ENCODE peak calls at places on chromosomes 13 and 19, in ten cellular contexts. One of them, this sample, is unnamed.

GRCh38 chr19:18488403-18488723 is 33.5 kb downstream of the ELL start:
- DNase-seq in cardiac muscle cell: no peak
- DNase-seq in pancreas: no peak
- DNase-seq in WERI-Rb-1: no peak
- DNase-seq in Panc1: no peak
- DNase-seq in uterus: no peak
- DNase-seq in psoas muscle: no peak
- DNase-seq in neural progenitor cell: no peak
- DNase-seq in adrenal gland: no peak
- DNase-seq in fibroblast of lung: no peak
- DNase-seq in this sample: no peak

GRCh38 chr13:40187324-40187795 is 479.1 kb downstream of the FOXO1 start:
- DNase-seq in adrenal gland: no peak
- DNase-seq in psoas muscle: no peak
- DNase-seq in neural progenitor cell: no peak
- DNase-seq in fibroblast of lung: no peak
- DNase-seq in uterus: no peak
- DNase-seq in pancreas: no peak
- DNase-seq in WERI-Rb-1: no peak
- DNase-seq in Panc1: no peak
- DNase-seq in cardiac muscle cell: no peak
- DNase-seq in this sample: no peak

GRCh38 chr13:31996611-31997010 is 35.0 kb upstream of the FRY start:
- DNase-seq in neural progenitor cell: no peak
- DNase-seq in uterus: no peak
- DNase-seq in pancreas: no peak
- DNase-seq in fibroblast of lung: no peak
- DNase-seq in adrenal gland: no peak
- DNase-seq in WERI-Rb-1: peak; percentile 47
- DNase-seq in Panc1: no peak
- DNase-seq in cardiac muscle cell: no peak
- DNase-seq in psoas muscle: no peak
- DNase-seq in this sample: no peak

GRCh38 chr13:71169125-71169524 is 697.9 kb downstream of the DACH1 start:
- DNase-seq in neural progenitor cell: no peak
- DNase-seq in uterus: no peak
- DNase-seq in fibroblast of lung: peak; percentile 47
- DNase-seq in pancreas: no peak
- DNase-seq in adrenal gland: no peak
- DNase-seq in WERI-Rb-1: peak; percentile 28
- DNase-seq in psoas muscle: no peak
- DNase-seq in Panc1: no peak
- DNase-seq in cardiac muscle cell: no peak
- DNase-seq in this sample: no peak

GRCh38 chr13:43663474-43664090 is 123.2 kb downstream of the ENOX1 start:
- DNase-seq in fibroblast of lung: peak; percentile 47
- DNase-seq in adrenal gland: no peak
- DNase-seq in pancreas: no peak
- DNase-seq in psoas muscle: no peak
- DNase-seq in cardiac muscle cell: no peak
- DNase-seq in WERI-Rb-1: no peak
- DNase-seq in Panc1: no peak
- DNase-seq in uterus: no peak
- DNase-seq in neural progenitor cell: no peak
- DNase-seq in this sample: no peak

GRCh38 chr13:66585669-66586203 is 644.4 kb downstream of the PCDH9 start:
- DNase-seq in fibroblast of lung: no peak
- DNase-seq in adrenal gland: no peak
- DNase-seq in WERI-Rb-1: no peak
- DNase-seq in cardiac muscle cell: no peak
- DNase-seq in neural progenitor cell: no peak
- DNase-seq in Panc1: no peak
- DNase-seq in uterus: no peak
- DNase-seq in psoas muscle: no peak
- DNase-seq in pancreas: no peak
- DNase-seq in this sample: no peak

GRCh38 chr19:47699360-47699917 is 13.8 kb upstream of the EHD2 start:
- DNase-seq in adrenal gland: peak; percentile 70
- DNase-seq in fibroblast of lung: no peak
- DNase-seq in psoas muscle: peak; percentile 55
- DNase-seq in neural progenitor cell: peak; percentile 77
- DNase-seq in cardiac muscle cell: peak; percentile 60
- DNase-seq in Panc1: no peak
- DNase-seq in pancreas: peak; percentile 60
- DNase-seq in uterus: no peak
- DNase-seq in WERI-Rb-1: peak; percentile 79
- DNase-seq in this sample: peak; percentile 45

GRCh38 chr13:108342369-108343289 is 73.1 kb downstream of the TNFSF13B start:
- DNase-seq in pancreas: no peak
- DNase-seq in uterus: no peak
- DNase-seq in cardiac muscle cell: peak; percentile 60
- DNase-seq in Panc1: peak; percentile 4
- DNase-seq in adrenal gland: no peak
- DNase-seq in psoas muscle: no peak
- DNase-seq in WERI-Rb-1: no peak
- DNase-seq in fibroblast of lung: peak; percentile 53
- DNase-seq in neural progenitor cell: peak; percentile 58
- DNase-seq in this sample: no peak

GRCh38 chr13:51639171-51639570 is 54.9 kb downstream of the WDFY2 start:
- DNase-seq in uterus: no peak
- DNase-seq in fibroblast of lung: no peak
- DNase-seq in cardiac muscle cell: no peak
- DNase-seq in Panc1: no peak
- DNase-seq in adrenal gland: no peak
- DNase-seq in psoas muscle: no peak
- DNase-seq in neural progenitor cell: no peak
- DNase-seq in pancreas: no peak
- DNase-seq in WERI-Rb-1: no peak
- DNase-seq in this sample: no peak

GRCh38 chr19:47351545-47351944 is 2.4 kb downstream of the DHX34 start:
- DNase-seq in cardiac muscle cell: peak; percentile 15
- DNase-seq in adrenal gland: no peak
- DNase-seq in Panc1: no peak
- DNase-seq in pancreas: no peak
- DNase-seq in WERI-Rb-1: no peak
- DNase-seq in neural progenitor cell: peak; percentile 31
- DNase-seq in uterus: no peak
- DNase-seq in fibroblast of lung: peak; percentile 33
- DNase-seq in psoas muscle: no peak
- DNase-seq in this sample: no peak

GRCh38 chr13:112244495-112245177 is 131.5 kb upstream of the SPACA7 start:
- DNase-seq in fibroblast of lung: no peak
- DNase-seq in pancreas: no peak
- DNase-seq in WERI-Rb-1: peak; percentile 6
- DNase-seq in Panc1: no peak
- DNase-seq in adrenal gland: no peak
- DNase-seq in cardiac muscle cell: no peak
- DNase-seq in psoas muscle: no peak
- DNase-seq in neural progenitor cell: no peak
- DNase-seq in uterus: no peak
- DNase-seq in this sample: no peak

GRCh38 chr19:13996928-13997636 is 9.0 kb downstream of the RFX1 start:
- DNase-seq in uterus: no peak
- DNase-seq in psoas muscle: peak; percentile 9
- DNase-seq in Panc1: no peak
- DNase-seq in neural progenitor cell: no peak
- DNase-seq in cardiac muscle cell: no peak
- DNase-seq in adrenal gland: no peak
- DNase-seq in WERI-Rb-1: no peak
- DNase-seq in pancreas: no peak
- DNase-seq in fibroblast of lung: no peak
- DNase-seq in this sample: no peak

GRCh38 chr13:68988176-68988575 is 1119.5 kb upstream of the ATXN8OS start:
- DNase-seq in adrenal gland: no peak
- DNase-seq in pancreas: no peak
- DNase-seq in cardiac muscle cell: no peak
- DNase-seq in psoas muscle: no peak
- DNase-seq in WERI-Rb-1: no peak
- DNase-seq in Panc1: no peak
- DNase-seq in neural progenitor cell: no peak
- DNase-seq in uterus: no peak
- DNase-seq in fibroblast of lung: no peak
- DNase-seq in this sample: no peak

GRCh38 chr19:47781590-47782318 is 3.3 kb downstream of the SELENOW start:
- DNase-seq in fibroblast of lung: no peak
- DNase-seq in adrenal gland: peak; percentile 29
- DNase-seq in psoas muscle: peak; percentile 40
- DNase-seq in Panc1: no peak
- DNase-seq in neural progenitor cell: no peak
- DNase-seq in cardiac muscle cell: no peak
- DNase-seq in uterus: peak; percentile 65
- DNase-seq in WERI-Rb-1: no peak
- DNase-seq in pancreas: peak; percentile 42
- DNase-seq in this sample: no peak

GRCh38 chr19:48396010-48396870 is 2.8 kb downstream of the GRIN2D start:
- DNase-seq in uterus: no peak
- DNase-seq in psoas muscle: no peak
- DNase-seq in Panc1: no peak
- DNase-seq in cardiac muscle cell: no peak
- DNase-seq in adrenal gland: no peak
- DNase-seq in neural progenitor cell: peak; percentile 41
- DNase-seq in WERI-Rb-1: peak; percentile 47
- DNase-seq in fibroblast of lung: no peak
- DNase-seq in pancreas: no peak
- DNase-seq in this sample: no peak

GRCh38 chr13:33349996-33350826 is 64.7 kb upstream of the STARD13 start:
- DNase-seq in psoas muscle: peak; percentile 61
- DNase-seq in WERI-Rb-1: no peak
- DNase-seq in uterus: peak; percentile 70
- DNase-seq in pancreas: peak; percentile 59
- DNase-seq in Panc1: no peak
- DNase-seq in fibroblast of lung: peak; percentile 47
- DNase-seq in neural progenitor cell: peak; percentile 47
- DNase-seq in adrenal gland: peak; percentile 79
- DNase-seq in cardiac muscle cell: peak; percentile 44
- DNase-seq in this sample: no peak

GRCh38 chr13:79998386-79998785 is 342.5 kb downstream of the SPRY2 start:
- DNase-seq in WERI-Rb-1: no peak
- DNase-seq in cardiac muscle cell: no peak
- DNase-seq in pancreas: no peak
- DNase-seq in fibroblast of lung: no peak
- DNase-seq in psoas muscle: no peak
- DNase-seq in Panc1: no peak
- DNase-seq in adrenal gland: no peak
- DNase-seq in neural progenitor cell: no peak
- DNase-seq in uterus: no peak
- DNase-seq in this sample: no peak

GRCh38 chr19:7926021-7926726 is at the start of gene CTXN1:
- DNase-seq in Panc1: no peak
- DNase-seq in pancreas: peak; percentile 79
- DNase-seq in fibroblast of lung: peak; percentile 37
- DNase-seq in WERI-Rb-1: peak; percentile 77
- DNase-seq in neural progenitor cell: peak; percentile 91
- DNase-seq in adrenal gland: peak; percentile 90
- DNase-seq in cardiac muscle cell: peak; percentile 85
- DNase-seq in uterus: peak; percentile 75
- DNase-seq in psoas muscle: peak; percentile 71
- DNase-seq in this sample: peak; percentile 56

GRCh38 chr13:93472296-93472695 is 245.7 kb downstream of the GPC6 start:
- DNase-seq in WERI-Rb-1: no peak
- DNase-seq in pancreas: no peak
- DNase-seq in psoas muscle: no peak
- DNase-seq in uterus: no peak
- DNase-seq in neural progenitor cell: no peak
- DNase-seq in fibroblast of lung: no peak
- DNase-seq in cardiac muscle cell: no peak
- DNase-seq in Panc1: no peak
- DNase-seq in adrenal gland: no peak
- DNase-seq in this sample: no peak
- H3K4me3 ChIP-seq in WERI-Rb-1: no peak overlapping the region
- H3K4me3 ChIP-seq in pancreas: no peak overlapping the region
- H3K4me3 ChIP-seq in psoas muscle: no peak overlapping the region
- H3K4me3 ChIP-seq in uterus: no peak overlapping the region
- H3K4me3 ChIP-seq in neural progenitor cell: no peak overlapping the region
- H3K4me3 ChIP-seq in fibroblast of lung: no peak overlapping the region
- H3K4me3 ChIP-seq in cardiac muscle cell: no peak overlapping the region
- H3K4me3 ChIP-seq in Panc1: no peak overlapping the region
- H3K4me3 ChIP-seq in adrenal gland: no peak overlapping the region
- H3K4me3 ChIP-seq in this sample: no peak overlapping the region

GRCh38 chr19:36363845-36364244 is 15.2 kb downstream of the ZFP14 start:
- DNase-seq in cardiac muscle cell: no peak
- DNase-seq in fibroblast of lung: no peak
- DNase-seq in adrenal gland: no peak
- DNase-seq in uterus: no peak
- DNase-seq in pancreas: no peak
- DNase-seq in neural progenitor cell: no peak
- DNase-seq in Panc1: no peak
- DNase-seq in psoas muscle: no peak
- DNase-seq in WERI-Rb-1: no peak
- DNase-seq in this sample: no peak
- H3K36me3 ChIP-seq in cardiac muscle cell: peaks cover 19% of the 10 kb centered on the region
- H3K36me3 ChIP-seq in fibroblast of lung: no peaks in the 10 kb centered on the region
- H3K36me3 ChIP-seq in adrenal gland: peaks cover 44% of the 10 kb centered on the region
- H3K36me3 ChIP-seq in uterus: no peaks in the 10 kb centered on the region
- H3K36me3 ChIP-seq in pancreas: peaks cover 31% of the 10 kb centered on the region
- H3K36me3 ChIP-seq in neural progenitor cell: peaks cover 14% of the 10 kb centered on the region
- H3K36me3 ChIP-seq in Panc1: no peaks in the 10 kb centered on the region
- H3K36me3 ChIP-seq in psoas muscle: peaks cover 64% of the 10 kb centered on the region
- H3K36me3 ChIP-seq in WERI-Rb-1: peaks cover 41% of the 10 kb centered on the region
- H3K36me3 ChIP-seq in this sample: peaks cover 10% of the 10 kb centered on the region

GRCh38 chr19:45178262-45179062 is at the start of gene BLOC1S3:
- DNase-seq in cardiac muscle cell: peak; percentile 100
- DNase-seq in uterus: peak; percentile 100
- DNase-seq in Panc1: peak; percentile 99
- DNase-seq in fibroblast of lung: peak; percentile 100
- DNase-seq in WERI-Rb-1: peak; percentile 99
- DNase-seq in psoas muscle: peak; percentile 100
- DNase-seq in neural progenitor cell: peak; percentile 100
- DNase-seq in adrenal gland: peak; percentile 100
- DNase-seq in pancreas: peak; percentile 100
- DNase-seq in this sample: peak; percentile 99
- TF ChIP-seq CTCF in cardiac muscle cell: peak; percentile 38
- TF ChIP-seq CTCF in uterus: peak; percentile 51
- TF ChIP-seq CTCF in Panc1: no peak
- TF ChIP-seq CTCF in fibroblast of lung: peak; percentile 34
- TF ChIP-seq CTCF in WERI-Rb-1: peak; percentile 42
- TF ChIP-seq CTCF in psoas muscle: peak; percentile 25
- TF ChIP-seq CTCF in neural progenitor cell: peak; percentile 59
- TF ChIP-seq CTCF in adrenal gland: peak; percentile 16
- TF ChIP-seq CTCF in pancreas: peak; percentile 46
- TF ChIP-seq CTCF in this sample: peak; percentile 44

DNA sequence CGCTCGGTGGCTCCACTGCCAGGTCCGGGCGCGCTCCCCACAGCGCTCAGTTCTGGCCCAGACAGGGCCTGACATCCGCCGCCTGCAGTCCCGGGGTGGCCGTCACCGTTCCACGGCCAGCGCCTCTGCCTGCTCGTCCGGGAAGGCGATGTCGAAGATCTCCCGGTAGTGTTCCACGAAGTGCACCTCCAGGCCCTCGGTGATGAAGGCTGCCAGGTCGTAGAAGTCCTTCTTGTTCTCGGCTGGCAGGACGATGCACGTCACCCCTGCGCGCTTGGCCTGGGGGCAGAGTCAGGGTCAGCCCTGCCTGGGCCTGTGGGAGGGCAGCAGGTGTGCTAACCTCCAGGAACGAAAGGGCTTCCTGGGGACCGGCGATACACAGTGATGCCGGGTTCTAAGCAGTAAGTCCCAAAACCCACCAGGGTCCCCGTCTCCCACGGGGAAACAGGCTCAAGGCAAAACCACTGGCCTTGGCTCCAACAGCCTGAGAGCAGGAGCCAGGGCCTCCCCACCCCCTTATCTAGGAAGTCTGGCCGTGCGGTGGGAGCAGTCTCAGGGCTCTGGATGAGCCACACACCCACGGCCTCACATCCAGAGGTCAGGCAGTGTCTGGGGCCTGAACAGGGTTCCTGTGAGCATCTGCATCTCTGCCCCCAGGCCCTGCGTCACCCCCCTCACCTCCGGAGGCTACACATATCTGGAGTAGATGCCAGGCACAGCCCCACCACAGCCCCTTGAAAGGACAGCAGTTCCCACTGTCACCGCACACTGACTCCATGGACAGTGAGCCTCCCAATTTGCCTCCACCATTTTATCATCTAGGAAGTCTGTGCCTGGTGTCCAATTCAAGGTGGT is 2.1 kb downstream of the RPL36 start:
- DNase-seq in adrenal gland: peak; percentile 63
- DNase-seq in fibroblast of lung: no peak
- DNase-seq in WERI-Rb-1: no peak
- DNase-seq in cardiac muscle cell: no peak
- DNase-seq in pancreas: no peak
- DNase-seq in Panc1: no peak
- DNase-seq in neural progenitor cell: no peak
- DNase-seq in psoas muscle: no peak
- DNase-seq in uterus: no peak
- DNase-seq in this sample: no peak
- H3K4me3 ChIP-seq in adrenal gland: no peak overlapping the region
- H3K4me3 ChIP-seq in fibroblast of lung: peak overlapping the region; percentile 96
- H3K4me3 ChIP-seq in WERI-Rb-1: no peak overlapping the region
- H3K4me3 ChIP-seq in cardiac muscle cell: peak overlapping the region; percentile 69
- H3K4me3 ChIP-seq in pancreas: no peak overlapping the region
- H3K4me3 ChIP-seq in Panc1: peak overlapping the region; percentile 82
- H3K4me3 ChIP-seq in neural progenitor cell: peak overlapping the region; percentile 98
- H3K4me3 ChIP-seq in psoas muscle: peak overlapping the region; percentile 97
- H3K4me3 ChIP-seq in uterus: no peak overlapping the region
- H3K4me3 ChIP-seq in this sample: peak overlapping the region; percentile 98